ENCODE peak calls at places on chromosomes 7 and 10, in seven cellular contexts. One of them, this sample, is unnamed.

GRCh38 chr7:13476881-13477444 is 512.5 kb downstream of the ETV1 start:
- DNase-seq in Calu3: no peak
- DNase-seq in stimulated activated naive CD8-positive, alpha-beta T cell treated with anti-CD3 and anti-CD28 coated beads, Interleukin-15, amount 100 ng/mL, for 72 hours: no peak
- DNase-seq in aorta: no peak
- DNase-seq in stimulated activated CD4-positive, alpha-beta T cell treated with anti-CD3 and anti-CD28 coated beads, Interleukin-2, amount 100 ng/mL, for 24 hours: no peak
- DNase-seq in GM04503: no peak
- DNase-seq in T follicular helper cell: no peak
- DNase-seq in this sample: no peak

GRCh38 chr10:62582804-62583208 is 208.6 kb downstream of the ZNF365 start:
- DNase-seq in Calu3: no peak
- DNase-seq in stimulated activated naive CD8-positive, alpha-beta T cell treated with anti-CD3 and anti-CD28 coated beads, Interleukin-15, amount 100 ng/mL, for 72 hours: no peak
- DNase-seq in aorta: peak
- DNase-seq in stimulated activated CD4-positive, alpha-beta T cell treated with anti-CD3 and anti-CD28 coated beads, Interleukin-2, amount 100 ng/mL, for 24 hours: no peak
- DNase-seq in GM04503: peak
- DNase-seq in T follicular helper cell: no peak
- DNase-seq in this sample: no peak

GRCh38 chr10:19702215-19702614 is 114.0 kb upstream of the PLXDC2 start:
- DNase-seq in Calu3: no peak
- DNase-seq in stimulated activated naive CD8-positive, alpha-beta T cell treated with anti-CD3 and anti-CD28 coated beads, Interleukin-15, amount 100 ng/mL, for 72 hours: no peak
- DNase-seq in aorta: no peak
- DNase-seq in stimulated activated CD4-positive, alpha-beta T cell treated with anti-CD3 and anti-CD28 coated beads, Interleukin-2, amount 100 ng/mL, for 24 hours: no peak
- DNase-seq in GM04503: no peak
- DNase-seq in T follicular helper cell: no peak
- DNase-seq in this sample: no peak

GRCh38 chr7:106840342-106840741 is 24.7 kb upstream of the PIK3CG start:
- DNase-seq in Calu3: no peak
- DNase-seq in stimulated activated naive CD8-positive, alpha-beta T cell treated with anti-CD3 and anti-CD28 coated beads, Interleukin-15, amount 100 ng/mL, for 72 hours: no peak
- DNase-seq in aorta: no peak
- DNase-seq in stimulated activated CD4-positive, alpha-beta T cell treated with anti-CD3 and anti-CD28 coated beads, Interleukin-2, amount 100 ng/mL, for 24 hours: no peak
- DNase-seq in GM04503: peak
- DNase-seq in T follicular helper cell: no peak
- DNase-seq in this sample: no peak

GRCh38 chr10:58052772-58053171 is 214.9 kb downstream of the IPMK start:
- DNase-seq in Calu3: no peak
- DNase-seq in stimulated activated naive CD8-positive, alpha-beta T cell treated with anti-CD3 and anti-CD28 coated beads, Interleukin-15, amount 100 ng/mL, for 72 hours: no peak
- DNase-seq in aorta: no peak
- DNase-seq in stimulated activated CD4-positive, alpha-beta T cell treated with anti-CD3 and anti-CD28 coated beads, Interleukin-2, amount 100 ng/mL, for 24 hours: no peak
- DNase-seq in GM04503: no peak
- DNase-seq in T follicular helper cell: no peak
- DNase-seq in this sample: no peak

GRCh38 chr7:30140456-30140855 is 5.7 kb downstream of the MTURN start:
- DNase-seq in Calu3: no peak
- DNase-seq in stimulated activated naive CD8-positive, alpha-beta T cell treated with anti-CD3 and anti-CD28 coated beads, Interleukin-15, amount 100 ng/mL, for 72 hours: no peak
- DNase-seq in aorta: no peak
- DNase-seq in stimulated activated CD4-positive, alpha-beta T cell treated with anti-CD3 and anti-CD28 coated beads, Interleukin-2, amount 100 ng/mL, for 24 hours: no peak
- DNase-seq in GM04503: no peak
- DNase-seq in T follicular helper cell: no peak
- DNase-seq in this sample: peak

GRCh38 chr7:116687801-116688201 is 15.8 kb downstream of the MET start:
- DNase-seq in Calu3: peak
- DNase-seq in stimulated activated naive CD8-positive, alpha-beta T cell treated with anti-CD3 and anti-CD28 coated beads, Interleukin-15, amount 100 ng/mL, for 72 hours: no peak
- DNase-seq in aorta: no peak
- DNase-seq in stimulated activated CD4-positive, alpha-beta T cell treated with anti-CD3 and anti-CD28 coated beads, Interleukin-2, amount 100 ng/mL, for 24 hours: no peak
- DNase-seq in GM04503: no peak
- DNase-seq in T follicular helper cell: no peak
- DNase-seq in this sample: no peak

GRCh38 chr7:141884544-141885227 is 31.5 kb upstream of the OR9A4 start:
- DNase-seq in Calu3: no peak
- DNase-seq in stimulated activated naive CD8-positive, alpha-beta T cell treated with anti-CD3 and anti-CD28 coated beads, Interleukin-15, amount 100 ng/mL, for 72 hours: no peak
- DNase-seq in aorta: no peak
- DNase-seq in stimulated activated CD4-positive, alpha-beta T cell treated with anti-CD3 and anti-CD28 coated beads, Interleukin-2, amount 100 ng/mL, for 24 hours: no peak
- DNase-seq in GM04503: no peak
- DNase-seq in T follicular helper cell: no peak
- DNase-seq in this sample: no peak

GRCh38 chr7:20237464-20238267 is 20.5 kb upstream of the MACC1 start:
- DNase-seq in Calu3: no peak
- DNase-seq in stimulated activated naive CD8-positive, alpha-beta T cell treated with anti-CD3 and anti-CD28 coated beads, Interleukin-15, amount 100 ng/mL, for 72 hours: no peak
- DNase-seq in aorta: no peak
- DNase-seq in stimulated activated CD4-positive, alpha-beta T cell treated with anti-CD3 and anti-CD28 coated beads, Interleukin-2, amount 100 ng/mL, for 24 hours: no peak
- DNase-seq in GM04503: no peak
- DNase-seq in T follicular helper cell: no peak
- DNase-seq in this sample: no peak

GRCh38 chr10:84191106-84191505 is 3.2 kb upstream of the CDHR1 start:
- DNase-seq in Calu3: no peak
- DNase-seq in stimulated activated naive CD8-positive, alpha-beta T cell treated with anti-CD3 and anti-CD28 coated beads, Interleukin-15, amount 100 ng/mL, for 72 hours: no peak
- DNase-seq in aorta: no peak
- DNase-seq in stimulated activated CD4-positive, alpha-beta T cell treated with anti-CD3 and anti-CD28 coated beads, Interleukin-2, amount 100 ng/mL, for 24 hours: no peak
- DNase-seq in GM04503: no peak
- DNase-seq in T follicular helper cell: no peak
- DNase-seq in this sample: no peak

GRCh38 chr7:71264005-71264404 is 132.1 kb downstream of the GALNT17 start:
- DNase-seq in Calu3: no peak
- DNase-seq in stimulated activated naive CD8-positive, alpha-beta T cell treated with anti-CD3 and anti-CD28 coated beads, Interleukin-15, amount 100 ng/mL, for 72 hours: no peak
- DNase-seq in aorta: no peak
- DNase-seq in stimulated activated CD4-positive, alpha-beta T cell treated with anti-CD3 and anti-CD28 coated beads, Interleukin-2, amount 100 ng/mL, for 24 hours: no peak
- DNase-seq in GM04503: no peak
- DNase-seq in T follicular helper cell: no peak
- DNase-seq in this sample: no peak

GRCh38 chr7:45052011-45052410 is 36.8 kb downstream of the NACAD start:
- DNase-seq in Calu3: no peak
- DNase-seq in stimulated activated naive CD8-positive, alpha-beta T cell treated with anti-CD3 and anti-CD28 coated beads, Interleukin-15, amount 100 ng/mL, for 72 hours: no peak
- DNase-seq in aorta: peak
- DNase-seq in stimulated activated CD4-positive, alpha-beta T cell treated with anti-CD3 and anti-CD28 coated beads, Interleukin-2, amount 100 ng/mL, for 24 hours: no peak
- DNase-seq in GM04503: no peak
- DNase-seq in T follicular helper cell: no peak
- DNase-seq in this sample: no peak

GRCh38 chr7:139451638-139452037 is 31.8 kb downstream of the KLRG2 start:
- DNase-seq in Calu3: no peak
- DNase-seq in stimulated activated naive CD8-positive, alpha-beta T cell treated with anti-CD3 and anti-CD28 coated beads, Interleukin-15, amount 100 ng/mL, for 72 hours: no peak
- DNase-seq in aorta: no peak
- DNase-seq in stimulated activated CD4-positive, alpha-beta T cell treated with anti-CD3 and anti-CD28 coated beads, Interleukin-2, amount 100 ng/mL, for 24 hours: no peak
- DNase-seq in GM04503: no peak
- DNase-seq in T follicular helper cell: no peak
- DNase-seq in this sample: no peak

GRCh38 chr10:51090190-51090589 is 15.9 kb downstream of the PRKG1 start:
- DNase-seq in Calu3: no peak
- DNase-seq in stimulated activated naive CD8-positive, alpha-beta T cell treated with anti-CD3 and anti-CD28 coated beads, Interleukin-15, amount 100 ng/mL, for 72 hours: no peak
- DNase-seq in aorta: no peak
- DNase-seq in stimulated activated CD4-positive, alpha-beta T cell treated with anti-CD3 and anti-CD28 coated beads, Interleukin-2, amount 100 ng/mL, for 24 hours: no peak
- DNase-seq in GM04503: no peak
- DNase-seq in T follicular helper cell: no peak
- DNase-seq in this sample: no peak

GRCh38 chr7:85070967-85071628 is 115.8 kb downstream of the SEMA3D start:
- DNase-seq in Calu3: no peak
- DNase-seq in stimulated activated naive CD8-positive, alpha-beta T cell treated with anti-CD3 and anti-CD28 coated beads, Interleukin-15, amount 100 ng/mL, for 72 hours: no peak
- DNase-seq in aorta: no peak
- DNase-seq in stimulated activated CD4-positive, alpha-beta T cell treated with anti-CD3 and anti-CD28 coated beads, Interleukin-2, amount 100 ng/mL, for 24 hours: no peak
- DNase-seq in GM04503: no peak
- DNase-seq in T follicular helper cell: no peak
- DNase-seq in this sample: no peak

GRCh38 chr7:90298145-90299038 is 22.7 kb downstream of the FAM237B start:
- DNase-seq in Calu3: peak
- DNase-seq in stimulated activated naive CD8-positive, alpha-beta T cell treated with anti-CD3 and anti-CD28 coated beads, Interleukin-15, amount 100 ng/mL, for 72 hours: no peak
- DNase-seq in aorta: no peak
- DNase-seq in stimulated activated CD4-positive, alpha-beta T cell treated with anti-CD3 and anti-CD28 coated beads, Interleukin-2, amount 100 ng/mL, for 24 hours: no peak
- DNase-seq in GM04503: peak
- DNase-seq in T follicular helper cell: no peak
- DNase-seq in this sample: no peak

GRCh38 chr10:68595513-68595912 is 35.4 kb downstream of the TET1 start:
- DNase-seq in Calu3: no peak
- DNase-seq in stimulated activated naive CD8-positive, alpha-beta T cell treated with anti-CD3 and anti-CD28 coated beads, Interleukin-15, amount 100 ng/mL, for 72 hours: no peak
- DNase-seq in aorta: no peak
- DNase-seq in stimulated activated CD4-positive, alpha-beta T cell treated with anti-CD3 and anti-CD28 coated beads, Interleukin-2, amount 100 ng/mL, for 24 hours: no peak
- DNase-seq in GM04503: no peak
- DNase-seq in T follicular helper cell: no peak
- DNase-seq in this sample: no peak

GRCh38 chr10:78630944-78631838 is 437.6 kb upstream of the ZMIZ1 start:
- DNase-seq in Calu3: no peak
- DNase-seq in stimulated activated naive CD8-positive, alpha-beta T cell treated with anti-CD3 and anti-CD28 coated beads, Interleukin-15, amount 100 ng/mL, for 72 hours: peak
- DNase-seq in aorta: no peak
- DNase-seq in stimulated activated CD4-positive, alpha-beta T cell treated with anti-CD3 and anti-CD28 coated beads, Interleukin-2, amount 100 ng/mL, for 24 hours: peak
- DNase-seq in GM04503: no peak
- DNase-seq in T follicular helper cell: no peak
- DNase-seq in this sample: no peak

GRCh38 chr7:37921340-37921805 is 933 bp downstream of the EPDR1 start:
- DNase-seq in Calu3: peak
- DNase-seq in stimulated activated naive CD8-positive, alpha-beta T cell treated with anti-CD3 and anti-CD28 coated beads, Interleukin-15, amount 100 ng/mL, for 72 hours: peak
- DNase-seq in aorta: peak
- DNase-seq in stimulated activated CD4-positive, alpha-beta T cell treated with anti-CD3 and anti-CD28 coated beads, Interleukin-2, amount 100 ng/mL, for 24 hours: peak
- DNase-seq in GM04503: no peak
- DNase-seq in T follicular helper cell: no peak
- DNase-seq in this sample: no peak